ENCODE peak calls at places on chromosomes 2 and 18, in five cellular contexts. One of them, this sample, is unnamed.

GRCh38 chr18:75654928-75655745 is 227.6 kb upstream of the SMIM21 start:
- DNase-seq in tibial artery: no peak
- DNase-seq in nephron progenitor cell: peak
- DNase-seq in endothelial cell: no peak
- DNase-seq in OCI-LY7: no peak
- DNase-seq in this sample: no peak

GRCh38 chr18:22044474-22045220 is 124.7 kb upstream of the GATA6 start:
- DNase-seq in tibial artery: no peak
- DNase-seq in nephron progenitor cell: no peak
- DNase-seq in endothelial cell: no peak
- DNase-seq in OCI-LY7: no peak
- DNase-seq in this sample: no peak

GRCh38 chr2:241154915-241155314 is 4.6 kb downstream of the PPP1R7 start:
- DNase-seq in tibial artery: no peak
- DNase-seq in nephron progenitor cell: no peak
- DNase-seq in endothelial cell: no peak
- DNase-seq in OCI-LY7: no peak
- DNase-seq in this sample: no peak

GRCh38 chr2:134401789-134402188 is 147.9 kb downstream of the MGAT5 start:
- DNase-seq in tibial artery: peak
- DNase-seq in nephron progenitor cell: no peak
- DNase-seq in endothelial cell: no peak
- DNase-seq in OCI-LY7: no peak
- DNase-seq in this sample: peak

GRCh38 chr2:237668440-237668839 is 41.1 kb downstream of the LRRFIP1 start:
- DNase-seq in tibial artery: no peak
- DNase-seq in nephron progenitor cell: no peak
- DNase-seq in endothelial cell: no peak
- DNase-seq in OCI-LY7: no peak
- DNase-seq in this sample: no peak

GRCh38 chr2:147538088-147538487 is 306.7 kb upstream of the ACVR2A start:
- DNase-seq in tibial artery: no peak
- DNase-seq in nephron progenitor cell: no peak
- DNase-seq in endothelial cell: no peak
- DNase-seq in OCI-LY7: no peak
- DNase-seq in this sample: no peak

GRCh38 chr2:23373666-23374065 is 11.3 kb upstream of the KLHL29 start:
- DNase-seq in tibial artery: no peak
- DNase-seq in nephron progenitor cell: no peak
- DNase-seq in endothelial cell: no peak
- DNase-seq in OCI-LY7: no peak
- DNase-seq in this sample: no peak

GRCh38 chr2:32417659-32418058 is 60.8 kb downstream of the BIRC6 start:
- DNase-seq in tibial artery: no peak
- DNase-seq in nephron progenitor cell: no peak
- DNase-seq in endothelial cell: no peak
- DNase-seq in OCI-LY7: no peak
- DNase-seq in this sample: no peak

GRCh38 chr18:58103339-58103930 is 59.4 kb downstream of the NEDD4L start:
- DNase-seq in tibial artery: no peak
- DNase-seq in nephron progenitor cell: no peak
- DNase-seq in endothelial cell: no peak
- DNase-seq in OCI-LY7: no peak
- DNase-seq in this sample: no peak

GRCh38 chr2:24833821-24834732 is 40.9 kb downstream of the CENPO start:
- DNase-seq in tibial artery: no peak
- DNase-seq in nephron progenitor cell: no peak
- DNase-seq in endothelial cell: no peak
- DNase-seq in OCI-LY7: no peak
- DNase-seq in this sample: no peak

GRCh38 chr2:62118160-62118559 is 77.8 kb upstream of the B3GNT2 start:
- DNase-seq in tibial artery: no peak
- DNase-seq in nephron progenitor cell: no peak
- DNase-seq in endothelial cell: no peak
- DNase-seq in OCI-LY7: peak
- DNase-seq in this sample: no peak

GRCh38 chr2:58240595-58240937 is 559 bp downstream of the FANCL start:
- DNase-seq in tibial artery: no peak
- DNase-seq in nephron progenitor cell: no peak
- DNase-seq in endothelial cell: no peak
- DNase-seq in OCI-LY7: no peak
- DNase-seq in this sample: peak

GRCh38 chr2:134021830-134022524 is 231.9 kb upstream of the MGAT5 start:
- DNase-seq in tibial artery: no peak
- DNase-seq in nephron progenitor cell: no peak
- DNase-seq in endothelial cell: no peak
- DNase-seq in OCI-LY7: peak
- DNase-seq in this sample: no peak

GRCh38 chr18:9092665-9093064 is 9.8 kb upstream of the NDUFV2 start:
- DNase-seq in tibial artery: no peak
- DNase-seq in nephron progenitor cell: no peak
- DNase-seq in endothelial cell: no peak
- DNase-seq in OCI-LY7: no peak
- DNase-seq in this sample: no peak

GRCh38 chr2:240237609-240238151 is 97.2 kb upstream of the OTOS start:
- DNase-seq in tibial artery: no peak
- DNase-seq in nephron progenitor cell: no peak
- DNase-seq in endothelial cell: no peak
- DNase-seq in OCI-LY7: no peak
- DNase-seq in this sample: peak

GRCh38 chr2:105449083-105449482 is 50.2 kb upstream of the FHL2 start:
- DNase-seq in tibial artery: no peak
- DNase-seq in nephron progenitor cell: no peak
- DNase-seq in endothelial cell: no peak
- DNase-seq in OCI-LY7: no peak
- DNase-seq in this sample: no peak

GRCh38 chr2:120659275-120659952 is 76.3 kb upstream of the GLI2 start:
- DNase-seq in tibial artery: no peak
- DNase-seq in nephron progenitor cell: no peak
- DNase-seq in endothelial cell: no peak
- DNase-seq in OCI-LY7: no peak
- DNase-seq in this sample: no peak

GRCh38 chr2:11131166-11131920 is 23.9 kb upstream of the SLC66A3 start:
- DNase-seq in tibial artery: no peak
- DNase-seq in nephron progenitor cell: no peak
- DNase-seq in endothelial cell: no peak
- DNase-seq in OCI-LY7: no peak
- DNase-seq in this sample: no peak

GRCh38 chr2:11127791-11128190 is 27.5 kb upstream of the SLC66A3 start:
- DNase-seq in tibial artery: no peak
- DNase-seq in nephron progenitor cell: no peak
- DNase-seq in endothelial cell: no peak
- DNase-seq in OCI-LY7: no peak
- DNase-seq in this sample: no peak

GRCh38 chr2:11128258-11128951 is 26.9 kb upstream of the SLC66A3 start:
- DNase-seq in tibial artery: no peak
- DNase-seq in nephron progenitor cell: no peak
- DNase-seq in endothelial cell: no peak
- DNase-seq in OCI-LY7: no peak
- DNase-seq in this sample: peak

GRCh38 chr2:11132036-11132671 is 23.1 kb upstream of the SLC66A3 start:
- DNase-seq in tibial artery: no peak
- DNase-seq in nephron progenitor cell: no peak
- DNase-seq in endothelial cell: no peak
- DNase-seq in OCI-LY7: no peak
- DNase-seq in this sample: no peak

DNA sequence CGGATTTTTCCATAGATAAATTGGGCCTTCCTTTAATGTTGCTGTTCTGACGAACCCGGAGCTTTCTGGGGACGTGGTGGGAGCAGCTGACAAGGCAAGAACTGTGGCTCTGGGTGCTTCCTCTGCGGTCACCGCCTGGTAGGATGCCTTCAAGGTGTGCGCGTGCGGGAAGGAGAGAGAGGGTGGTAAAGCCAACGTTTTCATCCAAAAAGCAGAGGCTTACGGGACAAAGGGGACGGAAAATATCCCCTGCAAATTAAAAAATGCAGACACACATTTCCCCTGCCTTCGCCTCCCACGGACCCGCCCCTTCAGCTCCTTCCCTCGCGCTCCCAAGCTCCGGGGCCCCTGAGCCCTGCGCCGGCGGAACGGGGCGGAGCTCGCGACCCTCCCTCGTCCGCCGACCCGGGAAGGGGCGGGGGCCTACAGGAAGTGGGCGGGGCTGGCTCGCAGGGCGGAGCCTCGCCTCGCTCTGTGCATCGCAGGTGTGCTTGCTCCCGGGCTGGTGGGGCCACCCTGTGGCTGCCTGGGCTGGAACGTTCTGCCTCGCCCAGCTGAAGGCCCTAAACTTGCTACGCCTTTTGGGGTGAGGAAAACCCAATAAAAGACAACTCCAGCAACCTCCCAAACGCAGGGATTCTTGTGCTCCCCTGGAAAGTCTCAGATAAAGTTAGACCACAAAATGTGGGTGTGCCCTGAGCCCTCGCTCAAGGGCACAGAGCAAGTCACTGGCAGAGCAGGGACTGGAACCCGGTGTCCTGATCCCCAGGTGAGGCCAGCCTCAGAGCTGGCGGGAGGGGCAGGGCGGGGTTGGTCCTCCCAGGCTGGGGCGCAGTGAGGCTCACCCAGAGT is 25.4 kb upstream of the SLC66A3 start:
- DNase-seq in tibial artery: no peak
- DNase-seq in nephron progenitor cell: peak
- DNase-seq in endothelial cell: peak
- DNase-seq in OCI-LY7: peak
- DNase-seq in this sample: peak
- TF ChIP-seq CTCF in tibial artery: no peak
- TF ChIP-seq CTCF in nephron progenitor cell: peak
- TF ChIP-seq CTCF in endothelial cell: peak
- TF ChIP-seq CTCF in OCI-LY7: peak
- TF ChIP-seq CTCF in this sample: no peak

GRCh38 chr2:152715854-152716428 is 1.3 kb downstream of the PRPF40A start:
- DNase-seq in tibial artery: no peak
- DNase-seq in nephron progenitor cell: peak
- DNase-seq in endothelial cell: peak
- DNase-seq in OCI-LY7: peak
- DNase-seq in this sample: peak
- TF ChIP-seq CTCF in tibial artery: no peak
- TF ChIP-seq CTCF in nephron progenitor cell: peak
- TF ChIP-seq CTCF in endothelial cell: peak
- TF ChIP-seq CTCF in OCI-LY7: peak
- TF ChIP-seq CTCF in this sample: peak

DNA sequence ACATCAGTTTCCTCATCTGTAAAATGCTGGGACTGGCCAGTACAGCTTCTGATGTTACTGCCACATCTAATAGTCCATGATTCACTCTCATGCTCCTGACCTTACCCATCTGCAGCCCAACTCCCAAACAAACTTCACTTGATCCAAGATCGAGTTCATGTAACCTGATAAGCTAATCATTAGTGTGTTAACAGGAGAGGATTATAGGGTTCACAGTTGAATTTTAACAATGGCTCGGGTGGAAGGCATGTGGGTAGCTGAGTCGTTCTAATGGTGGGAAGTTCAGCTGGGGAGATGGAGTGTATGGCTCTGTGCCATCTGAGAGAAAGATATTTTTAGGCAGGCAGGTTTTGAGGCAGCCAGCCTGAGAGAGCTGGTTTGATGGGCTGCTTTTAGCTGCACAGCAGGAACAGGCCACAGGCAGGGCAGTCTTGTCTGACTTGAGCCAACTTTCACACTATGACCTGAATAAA is 17.6 kb upstream of the NFE2L2 start:
- DNase-seq in tibial artery: no peak
- DNase-seq in nephron progenitor cell: no peak
- DNase-seq in endothelial cell: no peak
- DNase-seq in OCI-LY7: no peak
- DNase-seq in this sample: peak
- TF ChIP-seq CTCF in tibial artery: no peak
- TF ChIP-seq CTCF in nephron progenitor cell: no peak
- TF ChIP-seq CTCF in endothelial cell: no peak
- TF ChIP-seq CTCF in OCI-LY7: no peak
- TF ChIP-seq CTCF in this sample: no peak

GRCh38 chr18:1513519-1513918 is 608.8 kb downstream of the ADCYAP1 start:
- DNase-seq in tibial artery: no peak
- DNase-seq in nephron progenitor cell: no peak
- DNase-seq in endothelial cell: no peak
- DNase-seq in OCI-LY7: no peak
- DNase-seq in this sample: no peak
- TF ChIP-seq CTCF in tibial artery: no peak
- TF ChIP-seq CTCF in nephron progenitor cell: no peak
- TF ChIP-seq CTCF in endothelial cell: no peak
- TF ChIP-seq CTCF in OCI-LY7: no peak
- TF ChIP-seq CTCF in this sample: peak

GRCh38 chr2:142689206-142689605 is 188.3 kb upstream of the KYNU start:
- DNase-seq in tibial artery: no peak
- DNase-seq in nephron progenitor cell: no peak
- DNase-seq in endothelial cell: no peak
- DNase-seq in OCI-LY7: no peak
- DNase-seq in this sample: no peak

GRCh38 chr2:142694282-142694681 is 183.2 kb upstream of the KYNU start:
- DNase-seq in tibial artery: no peak
- DNase-seq in nephron progenitor cell: no peak
- DNase-seq in endothelial cell: no peak
- DNase-seq in OCI-LY7: no peak
- DNase-seq in this sample: no peak

GRCh38 chr2:142687509-142687908 is 190.0 kb upstream of the KYNU start:
- DNase-seq in tibial artery: no peak
- DNase-seq in nephron progenitor cell: no peak
- DNase-seq in endothelial cell: no peak
- DNase-seq in OCI-LY7: no peak
- DNase-seq in this sample: no peak

GRCh38 chr2:142693171-142693950 is 184.1 kb upstream of the KYNU start:
- DNase-seq in tibial artery: no peak
- DNase-seq in nephron progenitor cell: no peak
- DNase-seq in endothelial cell: no peak
- DNase-seq in OCI-LY7: no peak
- DNase-seq in this sample: no peak
- TF ChIP-seq CTCF in tibial artery: no peak
- TF ChIP-seq CTCF in nephron progenitor cell: no peak
- TF ChIP-seq CTCF in endothelial cell: no peak
- TF ChIP-seq CTCF in OCI-LY7: no peak
- TF ChIP-seq CTCF in this sample: no peak

DNA sequence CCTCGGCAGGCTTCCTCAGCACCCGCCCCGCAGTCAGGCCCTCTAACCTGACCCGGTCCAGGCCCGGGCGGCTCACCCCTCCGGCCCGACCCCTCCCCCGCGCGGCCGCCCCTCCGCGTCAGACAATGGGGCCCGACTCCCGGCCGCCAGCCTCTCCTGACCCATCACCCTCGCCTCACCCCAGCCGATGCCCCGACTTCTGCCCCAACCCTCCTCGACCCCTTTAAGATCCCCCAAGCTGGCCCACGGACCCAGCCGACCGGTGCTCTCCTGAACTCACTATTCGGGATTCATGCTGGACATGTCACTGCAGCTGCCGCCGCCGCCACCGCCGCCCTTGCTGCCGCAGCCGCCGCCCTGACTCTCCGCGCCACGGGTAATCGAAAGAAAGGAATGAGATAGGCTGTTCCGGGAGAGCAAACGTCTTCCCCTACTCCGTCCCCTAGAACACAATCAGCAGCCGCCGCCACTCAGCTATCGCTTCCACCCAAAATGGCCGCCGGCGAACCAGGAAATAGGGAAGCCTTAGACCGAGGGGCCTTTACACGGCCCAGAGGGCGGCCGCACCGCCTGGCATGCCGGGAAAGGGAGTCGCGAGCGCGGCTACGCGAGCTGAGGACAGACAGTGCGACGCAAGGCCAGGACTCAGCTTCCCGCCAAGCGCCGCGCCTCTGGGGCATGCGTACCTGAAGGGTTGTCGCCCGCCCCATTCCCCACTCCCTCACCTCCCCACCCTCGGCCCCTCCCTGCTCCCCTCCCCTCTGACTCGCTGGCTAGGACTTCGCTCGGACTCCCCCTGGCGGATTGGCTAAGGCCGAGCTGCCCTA is at the start of gene RAB1A:
- DNase-seq in tibial artery: peak
- DNase-seq in nephron progenitor cell: peak
- DNase-seq in endothelial cell: peak
- DNase-seq in OCI-LY7: peak
- DNase-seq in this sample: peak
- TF ChIP-seq CTCF in tibial artery: no peak
- TF ChIP-seq CTCF in nephron progenitor cell: no peak
- TF ChIP-seq CTCF in endothelial cell: no peak
- TF ChIP-seq CTCF in OCI-LY7: peak
- TF ChIP-seq CTCF in this sample: peak

This sample was measured in MCF 10A.